ENCODE peak calls at places on chromosome X, in ten cellular contexts. V is fibroblast of lung; J is left ventricle myocardium inferior; I is ovary; F is tibial artery; G is GM23248; S is endothelial cell of umbilical vein; R is H1; Y is CD8-positive, alpha-beta memory T cell; C is A549. K is an unnamed sample. For H3K4me1, the result is how much of the 10 kb centered on the place peaks cover.

GRCh38 chrX:119118780-119119395 is 8.7 kb downstream of the KIAA1210 start:
- DNase-seq in V (peak), J (peak), I (peak), F (peak), G (peak), S (peak), R (peak), Y (peak), C (peak), K (peak)

GRCh38 chrX:22952011-22952410 is 47.7 kb upstream of the DDX53 start:
- DNase-seq in V (peak), J (no peak), I (no peak), F (no peak), G (no peak), S (peak), R (no peak), Y (no peak), C (peak), K (no peak)

GRCh38 chrX:110992611-110993010 is 103.4 kb upstream of the PAK3 start:
- DNase-seq in V (peak), J (no peak), I (no peak), F (no peak), G (peak), S (no peak), R (peak), Y (peak), C (peak), K (peak)

GRCh38 chrX:84046403-84046984 is 141.5 kb downstream of the RPS6KA6 start:
- DNase-seq in V (peak), J (no peak), I (no peak), F (no peak), G (peak), S (peak), R (no peak), Y (no peak), C (peak), K (peak)

GRCh38 chrX:97563531-97564133 is 679.9 kb downstream of the RPA4 start:
- DNase-seq in V (peak), J (peak), I (peak), F (peak), G (peak), S (peak), R (no peak), Y (peak), C (no peak), K (no peak)

GRCh38 chrX:69313622-69314290 is 148.5 kb upstream of the PJA1 start:
- DNase-seq in V (no peak), J (no peak), I (no peak), F (no peak), G (no peak), S (no peak), R (no peak), Y (no peak), C (no peak), K (no peak)

GRCh38 chrX:30308263-30309138 is 689 bp downstream of the NR0B1 start:
- DNase-seq in V (no peak), J (no peak), I (peak), F (no peak), G (peak), S (peak), R (no peak), Y (no peak), C (peak), K (no peak)

GRCh38 chrX:131951166-131951565 is 71.9 kb upstream of the STK26 start:
- DNase-seq in V (no peak), J (no peak), I (no peak), F (no peak), G (no peak), S (no peak), R (no peak), Y (no peak), C (no peak), K (no peak)

GRCh38 chrX:150635952-150636351 is 57.2 kb upstream of the MTMR1 start:
- DNase-seq in V (peak), J (no peak), I (no peak), F (no peak), G (peak), S (peak), R (no peak), Y (no peak), C (peak), K (no peak)

GRCh38 chrX:109600114-109600710 is 24.8 kb downstream of the KCNE5 start:
- DNase-seq in V (peak), J (peak), I (no peak), F (peak), G (peak), S (no peak), R (no peak), Y (no peak), C (no peak), K (no peak)

GRCh38 chrX:109352121-109352556 is 129.7 kb downstream of the GUCY2F start:
- DNase-seq in V (no peak), J (peak), I (peak), F (no peak), G (peak), S (no peak), R (no peak), Y (no peak), C (no peak), K (no peak)

GRCh38 chrX:3250946-3251345 is 95.5 kb downstream of the MXRA5 start:
- DNase-seq in V (peak), J (no peak), I (no peak), F (no peak), G (peak), S (no peak), R (no peak), Y (no peak), C (no peak), K (no peak)

GRCh38 chrX:53125506-53125905 is 31.6 kb downstream of the KANTR start:
- DNase-seq in V (no peak), J (no peak), I (no peak), F (no peak), G (no peak), S (no peak), R (no peak), Y (no peak), C (no peak), K (no peak)

GRCh38 chrX:113059714-113060113 is 219.1 kb upstream of the AMOT start:
- DNase-seq in V (peak), J (no peak), I (no peak), F (no peak), G (peak), S (no peak), R (no peak), Y (no peak), C (no peak), K (no peak)

GRCh38 chrX:102728646-102729045 is 8.1 kb downstream of the GPRASP3 start:
- DNase-seq in V (no peak), J (no peak), I (no peak), F (no peak), G (no peak), S (no peak), R (no peak), Y (no peak), C (no peak), K (no peak)

GRCh38 chrX:99001286-99001685 is 1408.8 kb downstream of the PCDH19 start:
- DNase-seq in V (no peak), J (no peak), I (no peak), F (no peak), G (no peak), S (no peak), R (no peak), Y (no peak), C (no peak), K (no peak)

GRCh38 chrX:136635235-136635634 is 12.7 kb upstream of the CD40LG start:
- DNase-seq in V (no peak), J (no peak), I (no peak), F (no peak), G (no peak), S (no peak), R (no peak), Y (no peak), C (no peak), K (no peak)

GRCh38 chrX:16250296-16250695 is 83.0 kb downstream of the MAGEB17 start:
- DNase-seq in V (peak), J (no peak), I (no peak), F (no peak), G (peak), S (no peak), R (no peak), Y (no peak), C (no peak), K (no peak)

DNA sequence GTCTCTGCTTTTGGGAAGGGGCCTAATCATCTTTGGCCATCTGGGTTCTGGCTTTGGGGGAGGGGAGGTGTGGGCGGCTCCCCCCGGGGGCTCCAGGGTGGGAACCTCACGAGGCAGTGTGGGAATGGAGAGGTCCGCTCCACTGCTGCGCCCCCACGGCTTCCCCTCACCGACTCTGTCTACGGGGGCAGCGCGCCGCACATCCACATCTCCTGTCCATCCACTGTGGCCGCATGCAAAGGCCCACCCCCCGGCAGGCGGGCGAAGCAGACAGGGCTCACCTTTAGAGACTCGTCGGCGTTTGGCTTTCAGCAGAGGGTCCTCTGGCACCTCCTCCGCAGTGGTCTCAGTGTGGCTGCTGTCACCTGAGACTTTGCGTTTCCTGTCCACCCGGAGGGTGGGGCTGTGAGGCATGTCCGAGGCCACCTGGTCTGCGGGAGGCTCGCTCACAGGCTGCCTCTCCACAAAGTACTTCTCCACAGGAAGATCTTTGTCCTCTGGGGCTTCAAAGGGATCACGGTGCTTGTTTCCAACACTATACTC is 33.6 kb downstream of the BCOR start:
- DNase-seq in V (no peak), J (no peak), I (no peak), F (no peak), G (no peak), S (no peak), R (no peak), Y (no peak), C (no peak), K (no peak)
- H3K4me1 ChIP-seq in V (under half), J (under half), I (under half), F (under half), G (under half), S (under half), R (under half), Y (under half), C (under half), K (under half)

DNA sequence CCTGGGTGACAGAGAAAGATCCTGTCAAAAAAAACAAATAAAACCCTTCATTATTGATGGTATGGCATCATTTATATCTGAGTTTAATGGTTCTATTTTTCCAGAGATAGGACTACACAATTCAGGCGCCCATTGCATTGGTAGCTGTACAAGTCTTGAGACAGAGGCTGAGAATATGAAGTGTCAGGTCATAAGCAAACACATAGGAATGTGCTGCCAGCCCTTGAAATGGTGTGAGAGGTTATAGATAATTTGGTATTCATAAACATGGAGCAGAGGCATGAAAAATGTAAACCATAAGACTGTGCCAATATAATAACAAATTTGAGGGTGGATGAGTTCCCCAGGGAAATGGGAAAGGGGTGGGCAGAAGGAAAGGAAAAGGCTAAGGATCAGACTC is 50.7 kb downstream of the MAOA start:
- DNase-seq in V (no peak), J (no peak), I (no peak), F (no peak), G (peak), S (no peak), R (no peak), Y (no peak), C (no peak), K (no peak)
- H3K27ac ChIP-seq in V (no peak), J (peak), I (no peak), F (peak), G (no peak), S (no peak), R (no peak), Y (no peak), C (no peak), K (no peak)

GRCh38 chrX:24506082-24506481 is 41.0 kb downstream of the PDK3 start:
- DNase-seq in V (peak), J (no peak), I (no peak), F (no peak), G (peak), S (no peak), R (no peak), Y (no peak), C (peak), K (no peak)

GRCh38 chrX:24513416-24513815 is 48.3 kb downstream of the PDK3 start:
- DNase-seq in V (no peak), J (no peak), I (no peak), F (no peak), G (no peak), S (no peak), R (no peak), Y (no peak), C (no peak), K (no peak)

GRCh38 chrX:24508375-24508774 is 43.3 kb downstream of the PDK3 start:
- DNase-seq in V (no peak), J (no peak), I (no peak), F (no peak), G (no peak), S (no peak), R (no peak), Y (no peak), C (no peak), K (no peak)
- H3K4me3 ChIP-seq in V (no peak), J (no peak), I (no peak), F (no peak), G (no peak), S (no peak), R (no peak), Y (no peak), C (no peak), K (no peak)

GRCh38 chrX:40148439-40149285 is 50.9 kb upstream of the BCOR start:
- DNase-seq in V (no peak), J (no peak), I (no peak), F (no peak), G (no peak), S (peak), R (no peak), Y (no peak), C (no peak), K (no peak)
- H3K4me1 ChIP-seq in V (under half), J (half or more), I (under half), F (under half), G (under half), S (under half), R (under half), Y (under half), C (under half), K (under half)

GRCh38 chrX:106608016-106608415 is 3.8 kb upstream of the RADX start:
- DNase-seq in V (no peak), J (no peak), I (no peak), F (no peak), G (no peak), S (no peak), R (no peak), Y (peak), C (no peak), K (no peak)
- H3K27ac ChIP-seq in V (no peak), J (no peak), I (no peak), F (no peak), G (no peak), S (no peak), R (no peak), Y (no peak), C (no peak), K (no peak)

GRCh38 chrX:40170830-40171512 is 73.2 kb upstream of the BCOR start:
- DNase-seq in V (no peak), J (no peak), I (peak), F (no peak), G (peak), S (no peak), R (no peak), Y (no peak), C (no peak), K (no peak)
- H3K4me3 ChIP-seq in V (no peak), J (peak), I (peak), F (peak), G (peak), S (no peak), R (peak), Y (peak), C (no peak), K (peak)

GRCh38 chrX:115089419-115089818 is 72.0 kb upstream of the IL13RA2 start:
- DNase-seq in V (no peak), J (no peak), I (no peak), F (no peak), G (no peak), S (no peak), R (no peak), Y (no peak), C (no peak), K (no peak)
- H3K4me1 ChIP-seq in V (under half), J (under half), I (under half), F (under half), G (under half), S (under half), R (under half), Y (under half), C (under half), K (under half)

DNA sequence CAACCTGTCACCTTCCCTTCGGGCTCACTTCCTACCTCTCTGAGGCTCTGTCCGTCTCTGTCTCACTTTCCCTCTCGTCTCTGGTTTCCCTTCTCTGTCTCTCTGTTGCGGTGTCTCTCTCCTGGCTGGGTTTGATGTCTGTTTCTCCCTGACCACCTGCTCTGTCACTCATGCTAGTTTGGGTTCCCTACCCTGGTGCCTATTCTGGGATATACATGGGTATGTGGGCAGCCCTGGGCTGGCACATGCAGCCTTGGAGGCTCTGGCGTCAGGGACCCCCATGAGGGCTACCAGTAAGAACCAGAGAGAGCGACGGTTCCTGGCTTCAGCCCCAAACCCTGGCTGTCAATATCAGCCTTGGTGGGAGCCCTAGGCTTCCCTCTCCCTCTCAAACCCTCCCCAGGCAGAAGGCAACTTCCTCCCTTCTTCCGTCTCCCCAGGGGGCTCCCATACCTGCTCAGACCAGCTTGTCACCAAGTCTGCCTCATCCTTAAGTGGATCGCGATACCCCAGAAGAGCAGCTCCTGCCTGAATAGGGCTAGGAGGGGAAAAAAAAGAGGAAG is 314 bp downstream of the DNASE1L1 start:
- DNase-seq in V (no peak), J (no peak), I (no peak), F (no peak), G (no peak), S (no peak), R (no peak), Y (no peak), C (no peak), K (no peak)
- H3K27ac ChIP-seq in V (no peak), J (peak), I (no peak), F (peak), G (peak), S (peak), R (no peak), Y (peak), C (peak), K (no peak)

GRCh38 chrX:72305286-72306084 is at the start of gene CITED1:
- DNase-seq in V (peak), J (no peak), I (peak), F (no peak), G (peak), S (no peak), R (no peak), Y (no peak), C (no peak), K (no peak)

GRCh38 chrX:72307646-72308051 is 1.9 kb upstream of the CITED1 start:
- DNase-seq in V (no peak), J (no peak), I (no peak), F (no peak), G (peak), S (no peak), R (no peak), Y (no peak), C (no peak), K (no peak)

GRCh38 chrX:72308209-72308565 is 2.5 kb upstream of the CITED1 start:
- DNase-seq in V (no peak), J (no peak), I (no peak), F (no peak), G (no peak), S (no peak), R (no peak), Y (no peak), C (no peak), K (no peak)

GRCh38 chrX:72306085-72306801 is 529 bp upstream of the CITED1 start:
- DNase-seq in V (peak), J (no peak), I (no peak), F (no peak), G (peak), S (no peak), R (no peak), Y (no peak), C (peak), K (no peak)

GRCh38 chrX:72306851-72307645 is 1.3 kb upstream of the CITED1 start:
- DNase-seq in V (peak), J (peak), I (peak), F (peak), G (peak), S (peak), R (no peak), Y (peak), C (peak), K (no peak)
- H3K4me3 ChIP-seq in V (peak), J (peak), I (peak), F (peak), G (peak), S (peak), R (peak), Y (peak), C (peak), K (peak)

GRCh38 chrX:19731307-19731706 is 156.1 kb downstream of the SH3KBP1 start:
- DNase-seq in V (no peak), J (no peak), I (no peak), F (no peak), G (no peak), S (no peak), R (no peak), Y (no peak), C (no peak), K (no peak)

GRCh38 chrX:19729761-19730160 is 157.6 kb downstream of the SH3KBP1 start:
- DNase-seq in V (no peak), J (no peak), I (no peak), F (no peak), G (no peak), S (no peak), R (no peak), Y (no peak), C (no peak), K (no peak)

GRCh38 chrX:19739683-19740082 is 147.7 kb downstream of the SH3KBP1 start:
- DNase-seq in V (peak), J (peak), I (peak), F (peak), G (peak), S (peak), R (no peak), Y (peak), C (peak), K (peak)

GRCh38 chrX:19740744-19741143 is 146.7 kb downstream of the SH3KBP1 start:
- DNase-seq in V (no peak), J (no peak), I (no peak), F (no peak), G (no peak), S (no peak), R (no peak), Y (no peak), C (no peak), K (no peak)

GRCh38 chrX:19735244-19735643 is 152.2 kb downstream of the SH3KBP1 start:
- DNase-seq in V (no peak), J (no peak), I (no peak), F (no peak), G (no peak), S (no peak), R (no peak), Y (no peak), C (no peak), K (no peak)
- H3K4me1 ChIP-seq in V (under half), J (under half), I (under half), F (under half), G (under half), S (under half), R (under half), Y (under half), C (under half), K (under half)

K was measured in iPS DF 6.9.